ENCODE peak calls at places on chromosome 1, in five cellular contexts. One of them, this sample, is unnamed.

GRCh38 chr1:167431909-167432650 is 86.2 kb downstream of the CD247 start:
- DNase-seq in sciatic nerve: no peak
- DNase-seq in RKO: no peak
- DNase-seq in globus pallidus: no peak
- DNase-seq in COR-L47: no peak
- DNase-seq in this sample: no peak

GRCh38 chr1:47214554-47214953 is 17.5 kb downstream of the TAL1 start:
- DNase-seq in COR-L47: no peak
- DNase-seq in sciatic nerve: peak; percentile 34
- DNase-seq in globus pallidus: no peak
- DNase-seq in RKO: no peak
- DNase-seq in this sample: no peak

GRCh38 chr1:105874621-105875020 is 1181.9 kb upstream of the PRMT6 start:
- DNase-seq in globus pallidus: no peak
- DNase-seq in sciatic nerve: no peak
- DNase-seq in RKO: no peak
- DNase-seq in COR-L47: no peak
- DNase-seq in this sample: no peak

GRCh38 chr1:115437146-115437639 is 99.1 kb upstream of the NGF start:
- DNase-seq in COR-L47: peak; percentile 90
- DNase-seq in sciatic nerve: no peak
- DNase-seq in RKO: no peak
- DNase-seq in globus pallidus: no peak
- DNase-seq in this sample: peak; percentile 1

GRCh38 chr1:85607126-85607912 is 26.8 kb downstream of the CCN1 start:
- DNase-seq in RKO: peak; percentile 99
- DNase-seq in globus pallidus: no peak
- DNase-seq in sciatic nerve: no peak
- DNase-seq in COR-L47: no peak
- DNase-seq in this sample: no peak

GRCh38 chr1:87226341-87226760 is 102.3 kb upstream of the LMO4 start:
- DNase-seq in RKO: peak; percentile 59
- DNase-seq in globus pallidus: peak; percentile 12
- DNase-seq in COR-L47: no peak
- DNase-seq in sciatic nerve: peak; percentile 85
- DNase-seq in this sample: no peak

GRCh38 chr1:111032295-111032897 is 68.7 kb upstream of the LRIF1 start:
- DNase-seq in sciatic nerve: no peak
- DNase-seq in RKO: peak; percentile 49
- DNase-seq in COR-L47: no peak
- DNase-seq in globus pallidus: peak; percentile 10
- DNase-seq in this sample: peak; percentile 35

GRCh38 chr1:60488857-60489256 is 415.3 kb upstream of the C1orf87 start:
- DNase-seq in COR-L47: no peak
- DNase-seq in RKO: no peak
- DNase-seq in sciatic nerve: no peak
- DNase-seq in globus pallidus: no peak
- DNase-seq in this sample: no peak

GRCh38 chr1:29584816-29585600 is 348.7 kb downstream of the PTPRU start:
- DNase-seq in sciatic nerve: no peak
- DNase-seq in COR-L47: no peak
- DNase-seq in globus pallidus: no peak
- DNase-seq in RKO: no peak
- DNase-seq in this sample: peak; percentile 3